ENCODE peak calls at places on chromosome X, in eight cellular contexts. Z is nucleus accumbens; J is left ventricle myocardium superior; Q is Right ventricle myocardium inferior; P is kidney glomerular epithelial cell; E is activated naive CD8-positive, alpha-beta T cell treated with anti-CD3 and anti-CD28 coated beads for 36 hours; X is HT1080; K is stimulated activated CD8-positive, alpha-beta memory T cell treated with anti-CD3 and anti-CD28 coated beads, Interleukin-7, amount 100 ng/mL, for 1 hour. O is an unnamed sample.
A peak's percentile ranks its signal among the peaks of the same experiment; 100 is the strongest.

GRCh38 chrX:153491351-153492152 is 3.2 kb upstream of the BGN start:
- DNase-seq in E (no peak), P (no peak), Q (no peak), X (no peak), J (no peak), K (no peak), Z (no peak), O (no peak)

GRCh38 chrX:5957506-5957905 is 271.2 kb downstream of the NLGN4X start:
- DNase-seq in Z (no peak), K (no peak), Q (no peak), X (peak; percentile 1), P (no peak), E (no peak), J (no peak), O (no peak)

GRCh38 chrX:3548743-3549441 is 164.6 kb downstream of the PRKX start:
- DNase-seq in K (no peak), J (no peak), X (no peak), Q (no peak), Z (no peak), P (peak; percentile 25), E (no peak), O (no peak)

GRCh38 chrX:8084023-8084422 is 87.0 kb downstream of the VCX2 start:
- DNase-seq in E (no peak), Z (no peak), K (no peak), X (peak; percentile 40), Q (no peak), P (peak; percentile 26), J (no peak), O (no peak)

GRCh38 chrX:56736219-56736618 is 7.2 kb downstream of the NBDY start:
- DNase-seq in K (no peak), P (no peak), X (no peak), Q (no peak), Z (no peak), J (no peak), E (no peak), O (no peak)

GRCh38 chrX:21741869-21742701 is 15.8 kb downstream of the SMPX start:
- DNase-seq in X (no peak), J (no peak), E (no peak), K (no peak), Q (no peak), Z (no peak), P (no peak), O (no peak)

GRCh38 chrX:115561605-115562491 is 874 bp downstream of the PLS3 start:
- DNase-seq in Z (no peak), P (peak; percentile 14), Q (peak; percentile 65), J (peak; percentile 62), E (peak; percentile 10), X (peak; percentile 38), K (no peak), O (peak; percentile 56)

GRCh38 chrX:11447418-11447817 is 154.2 kb downstream of the AMELX start:
- DNase-seq in P (no peak), Z (no peak), X (no peak), K (no peak), J (no peak), Q (no peak), E (no peak), O (no peak)

GRCh38 chrX:119067023-119067739 is 5.6 kb upstream of the CT47C1 start:
- DNase-seq in E (peak; percentile 40), P (peak; percentile 23), J (peak; percentile 61), K (no peak), Z (peak; percentile 2), X (peak; percentile 57), Q (no peak), O (peak; percentile 69)

GRCh38 chrX:139851730-139852129 is 81.1 kb downstream of the ATP11C start:
- DNase-seq in P (no peak), Z (no peak), X (no peak), E (no peak), Q (no peak), J (no peak), K (no peak), O (no peak)

GRCh38 chrX:91434351-91435168 is at the start of gene PABPC5:
- DNase-seq in P (peak; percentile 75), J (peak; percentile 84), Z (peak; percentile 46), E (no peak), K (no peak), X (peak; percentile 5), Q (peak; percentile 86), O (peak; percentile 85)

GRCh38 chrX:133576876-133577275 is 161.6 kb upstream of the GPC4 start:
- DNase-seq in J (no peak), X (no peak), P (no peak), K (no peak), Q (no peak), Z (no peak), E (no peak), O (no peak)

GRCh38 chrX:37912286-37912685 is 64.9 kb upstream of the DYNLT3 start:
- DNase-seq in Z (no peak), Q (no peak), J (no peak), K (no peak), P (no peak), X (peak; percentile 48), E (no peak), O (no peak)

GRCh38 chrX:100647095-100647494 is 3.1 kb downstream of the SRPX2 start:
- DNase-seq in X (no peak), K (no peak), P (no peak), Q (no peak), E (no peak), J (no peak), Z (no peak), O (no peak)

GRCh38 chrX:97416461-97416860 is 532.8 kb downstream of the RPA4 start:
- DNase-seq in E (no peak), Z (no peak), K (no peak), X (peak; percentile 21), J (no peak), P (no peak), Q (no peak), O (no peak)

GRCh38 chrX:150167482-150168324 is 195.4 kb upstream of the MAMLD1 start:
- DNase-seq in Q (no peak), P (peak; percentile 20), Z (no peak), K (no peak), E (no peak), J (no peak), X (no peak), O (no peak)

GRCh38 chrX:47218920-47219815 is 687 bp downstream of the CDK16 start:
- DNase-seq in P (no peak), Q (peak; percentile 75), X (peak; percentile 25), J (peak; percentile 66), E (peak; percentile 56), Z (no peak), K (peak; percentile 10), O (peak; percentile 57)

GRCh38 chrX:111411591-111412371 is at the start of gene DCX:
- DNase-seq in K (no peak), P (no peak), X (no peak), Q (no peak), Z (peak; percentile 0), J (no peak), E (no peak), O (no peak)

GRCh38 chrX:153782324-153782723 is 1.5 kb downstream of the SRPK3 start:
- DNase-seq in P (no peak), E (no peak), X (no peak), J (no peak), Q (no peak), Z (no peak), K (no peak), O (no peak)

GRCh38 chrX:12956704-12957541 is 18.0 kb upstream of the TMSB4X start:
- DNase-seq in X (peak; percentile 80), J (no peak), Z (no peak), E (peak; percentile 42), P (peak; percentile 48), Q (no peak), K (no peak), O (no peak)

GRCh38 chrX:69618803-69619202 is 2.9 kb downstream of the EDA start:
- DNase-seq in P (peak; percentile 5), K (no peak), Z (no peak), Q (no peak), X (no peak), E (no peak), J (no peak), O (no peak)

GRCh38 chrX:36898301-36898700 is 109.9 kb upstream of the FAM47C start:
- DNase-seq in K (no peak), Q (no peak), P (no peak), J (no peak), E (no peak), X (no peak), Z (no peak), O (no peak)